ENCODE peak calls at places on chromosomes 11 and 22, in six cellular contexts. X is brain microvascular endothelial cell, K is ureter, I is AG10803, Q is non-pigmented ciliary epithelial cell, N is Kasumi-1. Y is an unnamed sample.

GRCh38 chr11:25211635-25212251 is 714.9 kb downstream of the LUZP2 start:
- DNase-seq in I (no peak), N (no peak), X (no peak), Q (no peak), K (no peak), Y (no peak)

GRCh38 chr11:45771942-45772522 is 32.9 kb upstream of the SLC35C1 start:
- DNase-seq in N (peak; percentile 78), X (peak; percentile 65), K (peak; percentile 82), Q (peak; percentile 17), I (peak; percentile 60), Y (peak; percentile 57)

GRCh38 chr11:118205979-118206611 is 18.7 kb downstream of the JAML start:
- DNase-seq in Q (no peak), K (no peak), X (no peak), I (no peak), N (no peak), Y (no peak)

GRCh38 chr11:88414981-88415391 is 77.5 kb upstream of the CTSC start:
- DNase-seq in N (peak; percentile 33), K (no peak), I (no peak), Q (no peak), X (peak; percentile 49), Y (no peak)

GRCh38 chr22:48389916-48390315 is 1437.8 kb downstream of the BRD1 start:
- DNase-seq in K (peak; percentile 15), X (no peak), Q (no peak), N (no peak), I (no peak), Y (peak; percentile 90)

GRCh38 chr22:48137640-48138039 is 1375.2 kb downstream of the TBC1D22A start:
- DNase-seq in K (peak; percentile 12), Q (no peak), I (no peak), N (no peak), X (no peak), Y (no peak)

GRCh38 chr11:1893581-1894359 is 2.1 kb upstream of the PRR33 start:
- DNase-seq in K (no peak), X (no peak), Q (no peak), I (peak; percentile 23), N (no peak), Y (no peak)

GRCh38 chr11:117794772-117795629 is 2.0 kb downstream of the DSCAML1 start:
- DNase-seq in X (no peak), N (no peak), I (no peak), K (no peak), Q (no peak), Y (no peak)

GRCh38 chr22:25475554-25476022 is 88.9 kb upstream of the GRK3 start:
- DNase-seq in N (peak; percentile 66), I (peak; percentile 35), Q (no peak), K (peak; percentile 58), X (peak; percentile 83), Y (peak; percentile 99)

GRCh38 chr11:1470681-1471611 is 15.6 kb downstream of the MOB2 start:
- DNase-seq in K (no peak), I (no peak), X (no peak), N (no peak), Q (no peak), Y (no peak)

GRCh38 chr22:42922374-42923177 is 65.5 kb upstream of the ARFGAP3 start:
- DNase-seq in K (no peak), Q (no peak), I (no peak), X (no peak), N (peak; percentile 66), Y (no peak)

GRCh38 chr11:70783356-70783755 is 385.0 kb downstream of the CTTN start:
- DNase-seq in Q (no peak), I (peak; percentile 2), K (no peak), X (no peak), N (no peak), Y (no peak)

GRCh38 chr22:23836281-23836680 is 2.5 kb downstream of the DERL3 start:
- DNase-seq in I (no peak), N (no peak), X (no peak), Q (no peak), K (no peak), Y (no peak)

GRCh38 chr11:69253028-69253427 is 40.9 kb upstream of the MYEOV start:
- DNase-seq in Q (peak; percentile 8), I (peak; percentile 74), N (no peak), K (no peak), X (peak; percentile 69), Y (no peak)

GRCh38 chr11:66604161-66604560 is 11.2 kb downstream of the CCS start:
- DNase-seq in N (no peak), K (no peak), Q (no peak), X (no peak), I (no peak), Y (no peak)

GRCh38 chr11:44016129-44016528 is 31.7 kb upstream of the ACCSL start:
- DNase-seq in N (no peak), K (peak; percentile 49), Q (no peak), X (peak; percentile 86), I (peak; percentile 89), Y (no peak)

GRCh38 chr22:35782504-35782903 is 64.8 kb downstream of the APOL5 start:
- DNase-seq in K (no peak), N (no peak), X (no peak), Q (no peak), I (peak; percentile 21), Y (peak; percentile 13)

GRCh38 chr11:10943968-10944367 is 86.1 kb upstream of the ZBED5 start:
- DNase-seq in K (no peak), Q (no peak), X (peak; percentile 46), N (no peak), I (no peak), Y (no peak)

GRCh38 chr11:126700773-126701554 is 299.6 kb downstream of the KIRREL3 start:
- DNase-seq in K (no peak), X (no peak), N (no peak), Q (no peak), I (peak; percentile 66), Y (peak; percentile 14)

Y was measured in Caki2.